ENCODE peak calls at places on chromosome 12, in ten cellular contexts. One of them, this sample, is unnamed.

GRCh38 chr12:130879781-130880389 is 8.0 kb downstream of the RAN start:
- DNase-seq in NCI-H1436: no peak
- DNase-seq in choroid plexus epithelial cell: no peak
- DNase-seq in body of pancreas: no peak
- DNase-seq in activated T-cell treated with anti-CD3 and anti-CD28 coated beads for 24 hours: no peak
- DNase-seq in NCI-H2171 treated with DMSO at 0.1 percent for 48 hours: no peak
- DNase-seq in SK-N-SH: peak
- DNase-seq in cardiac septum: peak
- DNase-seq in putamen: no peak
- DNase-seq in NCI-H1092: no peak
- DNase-seq in this sample: no peak

GRCh38 chr12:13835657-13836056 is 145.7 kb downstream of the GRIN2B start:
- DNase-seq in NCI-H2171 treated with DMSO at 0.1 percent for 48 hours: no peak
- DNase-seq in NCI-H1092: no peak
- DNase-seq in choroid plexus epithelial cell: no peak
- DNase-seq in activated T-cell treated with anti-CD3 and anti-CD28 coated beads for 24 hours: no peak
- DNase-seq in putamen: no peak
- DNase-seq in body of pancreas: no peak
- DNase-seq in cardiac septum: no peak
- DNase-seq in NCI-H1436: no peak
- DNase-seq in SK-N-SH: no peak
- DNase-seq in this sample: no peak

GRCh38 chr12:124381454-124382207 is 86.7 kb downstream of the RFLNA start:
- DNase-seq in NCI-H1436: no peak
- DNase-seq in SK-N-SH: no peak
- DNase-seq in choroid plexus epithelial cell: peak
- DNase-seq in activated T-cell treated with anti-CD3 and anti-CD28 coated beads for 24 hours: no peak
- DNase-seq in NCI-H1092: no peak
- DNase-seq in putamen: peak
- DNase-seq in NCI-H2171 treated with DMSO at 0.1 percent for 48 hours: no peak
- DNase-seq in cardiac septum: peak
- DNase-seq in body of pancreas: peak
- DNase-seq in this sample: no peak

GRCh38 chr12:52370906-52371608 is 3.8 kb upstream of the KRT85 start:
- DNase-seq in NCI-H1436: no peak
- DNase-seq in putamen: peak
- DNase-seq in cardiac septum: peak
- DNase-seq in activated T-cell treated with anti-CD3 and anti-CD28 coated beads for 24 hours: no peak
- DNase-seq in NCI-H1092: no peak
- DNase-seq in body of pancreas: peak
- DNase-seq in NCI-H2171 treated with DMSO at 0.1 percent for 48 hours: no peak
- DNase-seq in choroid plexus epithelial cell: peak
- DNase-seq in SK-N-SH: no peak
- DNase-seq in this sample: no peak

GRCh38 chr12:65779091-65779642 is 45.1 kb upstream of the HMGA2 start:
- DNase-seq in NCI-H1436: no peak
- DNase-seq in SK-N-SH: no peak
- DNase-seq in NCI-H2171 treated with DMSO at 0.1 percent for 48 hours: no peak
- DNase-seq in cardiac septum: no peak
- DNase-seq in choroid plexus epithelial cell: peak
- DNase-seq in putamen: no peak
- DNase-seq in NCI-H1092: no peak
- DNase-seq in body of pancreas: no peak
- DNase-seq in activated T-cell treated with anti-CD3 and anti-CD28 coated beads for 24 hours: no peak
- DNase-seq in this sample: no peak

GRCh38 chr12:47941475-47942326 is 21.7 kb upstream of the TMEM106C start:
- DNase-seq in NCI-H1092: no peak
- DNase-seq in putamen: no peak
- DNase-seq in choroid plexus epithelial cell: no peak
- DNase-seq in NCI-H1436: no peak
- DNase-seq in activated T-cell treated with anti-CD3 and anti-CD28 coated beads for 24 hours: no peak
- DNase-seq in cardiac septum: no peak
- DNase-seq in body of pancreas: no peak
- DNase-seq in SK-N-SH: no peak
- DNase-seq in NCI-H2171 treated with DMSO at 0.1 percent for 48 hours: no peak
- DNase-seq in this sample: no peak

GRCh38 chr12:82474798-82475184 is 116.5 kb downstream of the METTL25 start:
- DNase-seq in NCI-H1436: no peak
- DNase-seq in activated T-cell treated with anti-CD3 and anti-CD28 coated beads for 24 hours: no peak
- DNase-seq in body of pancreas: no peak
- DNase-seq in NCI-H2171 treated with DMSO at 0.1 percent for 48 hours: no peak
- DNase-seq in SK-N-SH: no peak
- DNase-seq in cardiac septum: no peak
- DNase-seq in NCI-H1092: no peak
- DNase-seq in putamen: no peak
- DNase-seq in choroid plexus epithelial cell: peak
- DNase-seq in this sample: no peak

GRCh38 chr12:46342562-46343033 is 30.0 kb downstream of the SLC38A2 start:
- DNase-seq in NCI-H1436: no peak
- DNase-seq in cardiac septum: no peak
- DNase-seq in NCI-H2171 treated with DMSO at 0.1 percent for 48 hours: no peak
- DNase-seq in body of pancreas: peak
- DNase-seq in SK-N-SH: no peak
- DNase-seq in choroid plexus epithelial cell: peak
- DNase-seq in putamen: peak
- DNase-seq in activated T-cell treated with anti-CD3 and anti-CD28 coated beads for 24 hours: no peak
- DNase-seq in NCI-H1092: peak
- DNase-seq in this sample: no peak

GRCh38 chr12:75579552-75579951 is 68.1 kb upstream of the KRR1 start:
- DNase-seq in SK-N-SH: no peak
- DNase-seq in NCI-H2171 treated with DMSO at 0.1 percent for 48 hours: peak
- DNase-seq in activated T-cell treated with anti-CD3 and anti-CD28 coated beads for 24 hours: no peak
- DNase-seq in NCI-H1092: no peak
- DNase-seq in NCI-H1436: no peak
- DNase-seq in body of pancreas: no peak
- DNase-seq in cardiac septum: no peak
- DNase-seq in choroid plexus epithelial cell: no peak
- DNase-seq in putamen: no peak
- DNase-seq in this sample: no peak

GRCh38 chr12:575129-575502 is 88.1 kb downstream of the NINJ2 start:
- DNase-seq in NCI-H1436: no peak
- DNase-seq in activated T-cell treated with anti-CD3 and anti-CD28 coated beads for 24 hours: no peak
- DNase-seq in cardiac septum: no peak
- DNase-seq in NCI-H1092: no peak
- DNase-seq in putamen: no peak
- DNase-seq in choroid plexus epithelial cell: no peak
- DNase-seq in body of pancreas: no peak
- DNase-seq in SK-N-SH: no peak
- DNase-seq in NCI-H2171 treated with DMSO at 0.1 percent for 48 hours: no peak
- DNase-seq in this sample: no peak

GRCh38 chr12:8594072-8594471 is 18.6 kb downstream of the AICDA start:
- DNase-seq in choroid plexus epithelial cell: no peak
- DNase-seq in NCI-H2171 treated with DMSO at 0.1 percent for 48 hours: no peak
- DNase-seq in body of pancreas: no peak
- DNase-seq in activated T-cell treated with anti-CD3 and anti-CD28 coated beads for 24 hours: no peak
- DNase-seq in SK-N-SH: no peak
- DNase-seq in putamen: no peak
- DNase-seq in NCI-H1092: no peak
- DNase-seq in NCI-H1436: no peak
- DNase-seq in cardiac septum: no peak
- DNase-seq in this sample: no peak